ENCODE peak calls at places on chromosomes 13 and 19, in eight cellular contexts. D is AG04450, O is uterus, B is mucosa of descending colon, M is foreskin fibroblast, R is A549, F is dorsolateral prefrontal cortex, T is retinal pigment epithelial cell. N is an unnamed sample.

GRCh38 chr19:47767349-47767748 is 11.2 kb upstream of the SELENOW start:
- DNase-seq in R (no peak), M (no peak), D (no peak), O (no peak), B (no peak), F (no peak), T (no peak), N (no peak)

GRCh38 chr13:71115301-71115700 is 751.7 kb downstream of the DACH1 start:
- DNase-seq in O (no peak), F (no peak), T (peak), B (no peak), D (no peak), R (no peak), M (no peak), N (no peak)

GRCh38 chr19:9010693-9011092 is 484 bp upstream of the MUC16 start:
- DNase-seq in B (no peak), M (no peak), T (no peak), D (no peak), F (no peak), R (no peak), O (no peak), N (no peak)

GRCh38 chr19:869245-870177 is 10.0 kb downstream of the CFD start:
- DNase-seq in F (no peak), R (peak), D (peak), T (peak), M (peak), B (peak), O (peak), N (no peak)

GRCh38 chr13:69947577-69947976 is 160.0 kb upstream of the ATXN8OS start:
- DNase-seq in M (no peak), F (no peak), R (no peak), O (no peak), D (no peak), T (peak), B (no peak), N (no peak)

GRCh38 chr19:5826531-5827341 is 12.8 kb downstream of the FUT6 start:
- DNase-seq in B (peak), F (no peak), M (peak), O (no peak), T (no peak), D (no peak), R (peak), N (no peak)

GRCh38 chr19:46717716-46718143 is 816 bp upstream of the PRKD2 start:
- DNase-seq in O (no peak), D (no peak), T (no peak), F (no peak), R (no peak), B (no peak), M (peak), N (no peak)

GRCh38 chr19:33947565-33947964 is 150.9 kb downstream of the KCTD15 start:
- DNase-seq in M (no peak), O (no peak), B (peak), R (no peak), F (no peak), D (no peak), T (no peak), N (no peak)

GRCh38 chr19:34988119-34988518 is 12.0 kb upstream of the GRAMD1A start:
- DNase-seq in T (no peak), M (no peak), O (no peak), D (no peak), R (no peak), B (no peak), F (no peak), N (no peak)

GRCh38 chr19:45641274-45642105 is 2.3 kb upstream of the EML2 start:
- DNase-seq in M (peak), O (peak), F (no peak), R (peak), T (no peak), D (no peak), B (peak), N (peak)

GRCh38 chr19:4744451-4745170 is 21.0 kb upstream of the DPP9 start:
- DNase-seq in D (peak), B (no peak), T (peak), F (no peak), R (peak), O (peak), M (peak), N (no peak)

GRCh38 chr19:15187026-15188007 is 13.5 kb downstream of the NOTCH3 start:
- DNase-seq in R (peak), O (no peak), D (no peak), B (no peak), T (no peak), F (no peak), M (no peak), N (no peak)

GRCh38 chr19:48290341-48290922 is 20.6 kb downstream of the ZNF114 start:
- DNase-seq in R (peak), O (peak), D (no peak), F (no peak), M (peak), B (no peak), T (no peak), N (no peak)

GRCh38 chr13:109998808-109999528 is 212.6 kb upstream of the IRS2 start:
- DNase-seq in T (peak), R (peak), F (no peak), M (peak), B (no peak), D (peak), O (no peak), N (no peak)

GRCh38 chr19:54969647-54970046 is 3.5 kb downstream of the NLRP2 start:
- DNase-seq in M (no peak), B (no peak), D (no peak), F (no peak), O (no peak), T (no peak), R (no peak), N (no peak)

GRCh38 chr19:4831351-4832340 is at the start of gene TICAM1:
- DNase-seq in D (no peak), T (no peak), R (peak), O (peak), B (peak), F (no peak), M (peak), N (peak)

GRCh38 chr19:51407631-51408131 is 9.8 kb downstream of the SIGLEC10 start:
- DNase-seq in M (peak), T (no peak), F (no peak), D (no peak), O (no peak), R (peak), B (peak), N (no peak)

GRCh38 chr19:40467007-40467565 is 285 bp downstream of the SPTBN4 start:
- DNase-seq in O (no peak), R (no peak), F (no peak), T (no peak), B (no peak), M (peak), D (no peak), N (no peak)

GRCh38 chr13:42392706-42393572 is 121.0 kb downstream of the AKAP11 start:
- DNase-seq in B (no peak), T (no peak), D (no peak), O (no peak), R (no peak), M (no peak), F (no peak), N (no peak)

GRCh38 chr13:51768976-51769375 is 35.0 kb downstream of the DHRS12 start:
- DNase-seq in T (no peak), M (no peak), B (no peak), O (no peak), D (no peak), R (no peak), F (no peak), N (no peak)

GRCh38 chr13:98972059-98972458 is 5.8 kb downstream of the DOCK9 start:
- DNase-seq in T (no peak), D (no peak), F (no peak), B (no peak), R (no peak), M (no peak), O (no peak), N (no peak)
- TF ChIP-seq CTCF in T (peak), D (no peak), F (no peak), B (no peak), R (no peak), M (no peak), O (no peak), N (no peak)

GRCh38 chr13:97542102-97542501 is 108.1 kb downstream of the RAP2A start:
- DNase-seq in F (no peak), D (no peak), B (no peak), O (no peak), M (peak), T (no peak), R (no peak), N (no peak)
- TF ChIP-seq CTCF in F (no peak), D (no peak), B (no peak), O (no peak), M (no peak), T (no peak), R (no peak), N (no peak)

GRCh38 chr13:97849305-97849704 is 104.2 kb upstream of the IPO5 start:
- DNase-seq in D (peak), F (no peak), B (no peak), O (no peak), T (peak), R (peak), M (peak), N (no peak)
- TF ChIP-seq CTCF in D (peak), F (no peak), B (no peak), O (no peak), T (peak), R (peak), M (peak), N (no peak)

GRCh38 chr13:113981201-113981605 is 7.3 kb upstream of the C13orf46 start:
- DNase-seq in F (peak), O (peak), R (peak), M (no peak), B (peak), T (peak), D (no peak), N (no peak)
- TF ChIP-seq CTCF in F (no peak), O (no peak), R (no peak), M (no peak), B (no peak), T (no peak), D (no peak), N (no peak)

GRCh38 chr19:49441960-49442350 is 628 bp upstream of the SLC17A7 start:
- DNase-seq in M (no peak), O (no peak), F (no peak), R (no peak), D (no peak), B (no peak), T (no peak), N (no peak)

GRCh38 chr19:49442354-49442753 is 1.0 kb upstream of the SLC17A7 start:
- DNase-seq in D (no peak), B (peak), O (peak), M (no peak), R (peak), F (no peak), T (no peak), N (no peak)

GRCh38 chr19:49442793-49443365 is 1.6 kb upstream of the SLC17A7 start:
- DNase-seq in T (peak), R (peak), F (no peak), O (peak), B (peak), M (peak), D (peak), N (no peak)

GRCh38 chr19:49441210-49441959 is at the start of gene SLC17A7:
- DNase-seq in B (peak), D (no peak), F (no peak), T (no peak), R (peak), M (peak), O (peak), N (no peak)

DNA sequence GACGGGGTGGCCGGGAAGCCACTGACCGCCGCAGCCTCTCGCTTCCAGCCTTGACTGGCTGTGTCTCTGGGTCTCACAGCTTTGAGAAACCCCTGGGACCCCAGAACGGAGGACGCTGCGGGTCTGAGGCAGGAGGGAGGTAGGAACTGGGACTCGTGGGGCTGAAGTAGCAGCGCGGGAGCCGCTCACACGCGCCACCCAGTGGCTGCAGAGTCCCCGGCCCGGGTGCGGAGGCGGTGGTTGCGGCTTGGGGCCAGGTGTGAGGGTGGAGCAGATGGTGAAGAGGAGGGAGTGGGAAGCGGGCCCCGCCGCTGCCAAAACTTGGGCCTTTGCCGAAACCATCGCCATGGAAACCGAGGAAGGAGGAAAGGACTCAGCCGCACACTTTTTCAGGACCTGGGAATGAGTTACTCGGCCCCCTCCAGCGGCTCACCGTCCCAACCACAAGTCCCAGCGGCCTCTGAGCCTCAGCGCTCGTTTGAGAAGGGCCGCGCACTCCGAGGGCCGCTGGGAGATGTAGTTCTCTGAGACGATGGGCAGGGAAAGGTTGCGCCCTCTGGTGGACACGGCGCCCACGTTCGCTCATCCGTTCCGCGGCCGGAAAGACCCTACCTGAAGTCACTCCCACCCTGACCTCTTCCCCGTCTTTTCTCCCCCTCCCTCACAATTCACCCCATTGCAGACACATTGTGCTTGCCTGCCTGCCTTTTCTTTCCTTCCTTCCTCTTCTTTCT is 2.2 kb upstream of the SLC17A7 start:
- DNase-seq in B (peak), M (peak), T (peak), D (peak), F (peak), O (peak), R (peak), N (peak)
- TF ChIP-seq CTCF in B (peak), M (peak), T (peak), D (peak), F (peak), O (peak), R (peak), N (peak)

N was measured in natural killer cell.